ENCODE peak calls at places on chromosomes 6 and 20, in four cellular contexts. One of them, this sample, is unnamed.

GRCh38 chr6:17928514-17929430 is 58.7 kb downstream of the KIF13A start:
- DNase-seq in sigmoid colon: no peak
- DNase-seq in PC-9: peak; percentile 58
- DNase-seq in lung: no peak
- DNase-seq in this sample: no peak

GRCh38 chr6:53866231-53866630 is 71.4 kb downstream of the LRRC1 start:
- DNase-seq in sigmoid colon: no peak
- DNase-seq in PC-9: no peak
- DNase-seq in lung: no peak
- DNase-seq in this sample: no peak

GRCh38 chr6:148538251-148539190 is 195.9 kb downstream of the SASH1 start:
- DNase-seq in sigmoid colon: no peak
- DNase-seq in PC-9: no peak
- DNase-seq in lung: no peak
- DNase-seq in this sample: no peak

GRCh38 chr6:46651006-46651405 is 1.6 kb downstream of the CYP39A1 start:
- DNase-seq in sigmoid colon: no peak
- DNase-seq in PC-9: peak; percentile 84
- DNase-seq in lung: no peak
- DNase-seq in this sample: no peak

GRCh38 chr6:40779399-40779798 is 192.2 kb upstream of the LRFN2 start:
- DNase-seq in sigmoid colon: no peak
- DNase-seq in PC-9: no peak
- DNase-seq in lung: no peak
- DNase-seq in this sample: peak; percentile 73

GRCh38 chr6:524803-525202 is 132.1 kb downstream of the HUS1B start:
- DNase-seq in sigmoid colon: no peak
- DNase-seq in PC-9: no peak
- DNase-seq in lung: no peak
- DNase-seq in this sample: no peak

GRCh38 chr20:44616604-44616964 is 34.2 kb downstream of the PKIG start:
- DNase-seq in sigmoid colon: no peak
- DNase-seq in PC-9: no peak
- DNase-seq in lung: no peak
- DNase-seq in this sample: no peak

GRCh38 chr6:128541261-128541660 is 20.9 kb upstream of the PTPRK start:
- DNase-seq in sigmoid colon: no peak
- DNase-seq in PC-9: no peak
- DNase-seq in lung: no peak
- DNase-seq in this sample: no peak

GRCh38 chr20:57199656-57200405 is 66.6 kb downstream of the BMP7 start:
- DNase-seq in sigmoid colon: no peak
- DNase-seq in PC-9: no peak
- DNase-seq in lung: no peak
- DNase-seq in this sample: no peak

GRCh38 chr6:125899726-125900182 is 56.8 kb upstream of the HINT3 start:
- DNase-seq in sigmoid colon: no peak
- DNase-seq in PC-9: no peak
- DNase-seq in lung: no peak
- DNase-seq in this sample: no peak

GRCh38 chr6:1931817-1932216 is 313.6 kb downstream of the GMDS start:
- DNase-seq in sigmoid colon: no peak
- DNase-seq in PC-9: no peak
- DNase-seq in lung: no peak
- DNase-seq in this sample: no peak

GRCh38 chr20:2385026-2385425 is 4.3 kb downstream of the TGM6 start:
- DNase-seq in sigmoid colon: no peak
- DNase-seq in PC-9: no peak
- DNase-seq in lung: no peak
- DNase-seq in this sample: no peak

GRCh38 chr6:125074120-125074519 is 79.5 kb upstream of the TPD52L1 start:
- DNase-seq in sigmoid colon: no peak
- DNase-seq in PC-9: no peak
- DNase-seq in lung: no peak
- DNase-seq in this sample: no peak

GRCh38 chr6:104705095-104705707 is 154.5 kb downstream of the HACE1 start:
- DNase-seq in sigmoid colon: no peak
- DNase-seq in PC-9: peak; percentile 39
- DNase-seq in lung: no peak
- DNase-seq in this sample: peak; percentile 86

GRCh38 chr6:145727817-145728388 is 7.4 kb downstream of the EPM2A start:
- DNase-seq in sigmoid colon: no peak
- DNase-seq in PC-9: no peak
- DNase-seq in lung: no peak
- DNase-seq in this sample: peak; percentile 23

GRCh38 chr6:43699564-43700186 is 12.1 kb upstream of the MRPS18A start:
- DNase-seq in sigmoid colon: no peak
- DNase-seq in PC-9: peak; percentile 84
- DNase-seq in lung: no peak
- DNase-seq in this sample: peak; percentile 16

GRCh38 chr6:107585815-107586435 is 96.0 kb downstream of the SOBP start:
- DNase-seq in sigmoid colon: no peak
- DNase-seq in PC-9: no peak
- DNase-seq in lung: no peak
- DNase-seq in this sample: no peak

GRCh38 chr6:97947841-97948240 is 664.8 kb upstream of the MMS22L start:
- DNase-seq in sigmoid colon: no peak
- DNase-seq in PC-9: peak; percentile 91
- DNase-seq in lung: peak; percentile 80
- DNase-seq in this sample: peak; percentile 97

GRCh38 chr20:21708738-21709534 is 3.5 kb downstream of the PAX1 start:
- DNase-seq in sigmoid colon: no peak
- DNase-seq in PC-9: no peak
- DNase-seq in lung: no peak
- DNase-seq in this sample: no peak

GRCh38 chr6:149852881-149853280 is 11.3 kb downstream of the LRP11 start:
- DNase-seq in sigmoid colon: no peak
- DNase-seq in PC-9: no peak
- DNase-seq in lung: no peak
- DNase-seq in this sample: no peak

GRCh38 chr20:48531505-48531904 is 296.3 kb downstream of the PREX1 start:
- DNase-seq in sigmoid colon: no peak
- DNase-seq in PC-9: no peak
- DNase-seq in lung: no peak
- DNase-seq in this sample: no peak

GRCh38 chr6:36769161-36769675 is 70.0 kb downstream of the CPNE5 start:
- DNase-seq in sigmoid colon: no peak
- DNase-seq in PC-9: peak; percentile 92
- DNase-seq in lung: no peak
- DNase-seq in this sample: peak; percentile 47

GRCh38 chr20:22985212-22985611 is 49.9 kb upstream of the SSTR4 start:
- DNase-seq in sigmoid colon: no peak
- DNase-seq in PC-9: no peak
- DNase-seq in lung: no peak
- DNase-seq in this sample: no peak

GRCh38 chr20:22984611-22985010 is 50.5 kb upstream of the SSTR4 start:
- DNase-seq in sigmoid colon: no peak
- DNase-seq in PC-9: no peak
- DNase-seq in lung: no peak
- DNase-seq in this sample: no peak

DNA sequence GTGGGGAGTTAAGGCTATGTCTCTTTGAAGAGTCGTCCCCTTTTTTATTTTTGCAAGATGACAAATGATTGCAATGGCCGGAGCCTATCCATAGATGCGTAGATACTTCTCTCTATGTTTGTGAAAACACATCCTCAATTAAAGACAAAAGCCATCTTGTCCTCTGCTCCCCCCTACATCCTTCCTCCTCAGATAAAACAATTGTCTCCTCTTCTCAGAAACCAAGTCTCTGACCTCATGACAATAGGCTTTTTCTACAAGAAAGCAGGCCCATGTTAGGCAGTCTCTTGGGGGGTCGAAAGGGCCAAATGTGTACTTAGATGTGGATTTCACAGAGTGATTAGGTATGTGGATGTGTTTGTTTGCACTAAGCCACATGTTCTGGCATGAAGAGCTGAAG is 51.1 kb upstream of the SSTR4 start:
- DNase-seq in sigmoid colon: no peak
- DNase-seq in PC-9: no peak
- DNase-seq in lung: no peak
- DNase-seq in this sample: no peak
- H3K27ac ChIP-seq in sigmoid colon: no peak overlapping the region
- H3K27ac ChIP-seq in PC-9: no peak overlapping the region
- H3K27ac ChIP-seq in lung: peak overlapping the region; percentile 32
- H3K27ac ChIP-seq in this sample: no peak overlapping the region

GRCh38 chr6:35719407-35719829 is 17.4 kb upstream of the ARMC12 start:
- DNase-seq in sigmoid colon: no peak
- DNase-seq in PC-9: no peak
- DNase-seq in lung: no peak
- DNase-seq in this sample: no peak
- H3K4me1 ChIP-seq in sigmoid colon: no peaks in the 10 kb centered on the region
- H3K4me1 ChIP-seq in PC-9: no peaks in the 10 kb centered on the region
- H3K4me1 ChIP-seq in lung: peaks cover 23% of the 10 kb centered on the region
- H3K4me1 ChIP-seq in this sample: peaks cover 14% of the 10 kb centered on the region

DNA sequence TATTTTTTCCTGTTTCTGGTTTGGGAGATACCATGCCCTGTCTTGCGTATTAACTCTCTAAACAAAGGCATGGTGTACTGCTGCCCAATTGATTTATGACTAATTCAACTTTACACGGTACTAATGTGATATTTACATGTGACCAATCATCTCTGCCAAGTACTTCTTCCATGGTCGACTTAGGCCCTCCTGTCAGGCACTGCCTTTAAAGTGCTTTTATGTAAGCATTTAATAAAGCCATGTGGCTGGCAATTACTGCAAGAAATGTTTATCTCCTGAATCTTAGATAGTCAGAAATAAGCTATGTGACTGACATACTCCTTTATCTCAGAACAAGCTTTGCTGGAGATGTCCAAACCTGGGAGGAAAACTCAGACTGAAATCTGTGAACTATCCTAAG is 323.4 kb downstream of the BTBD3 start:
- DNase-seq in sigmoid colon: no peak
- DNase-seq in PC-9: no peak
- DNase-seq in lung: no peak
- DNase-seq in this sample: no peak
- H3K27ac ChIP-seq in sigmoid colon: no peak overlapping the region
- H3K27ac ChIP-seq in PC-9: no peak overlapping the region
- H3K27ac ChIP-seq in lung: no peak overlapping the region
- H3K27ac ChIP-seq in this sample: no peak overlapping the region

DNA sequence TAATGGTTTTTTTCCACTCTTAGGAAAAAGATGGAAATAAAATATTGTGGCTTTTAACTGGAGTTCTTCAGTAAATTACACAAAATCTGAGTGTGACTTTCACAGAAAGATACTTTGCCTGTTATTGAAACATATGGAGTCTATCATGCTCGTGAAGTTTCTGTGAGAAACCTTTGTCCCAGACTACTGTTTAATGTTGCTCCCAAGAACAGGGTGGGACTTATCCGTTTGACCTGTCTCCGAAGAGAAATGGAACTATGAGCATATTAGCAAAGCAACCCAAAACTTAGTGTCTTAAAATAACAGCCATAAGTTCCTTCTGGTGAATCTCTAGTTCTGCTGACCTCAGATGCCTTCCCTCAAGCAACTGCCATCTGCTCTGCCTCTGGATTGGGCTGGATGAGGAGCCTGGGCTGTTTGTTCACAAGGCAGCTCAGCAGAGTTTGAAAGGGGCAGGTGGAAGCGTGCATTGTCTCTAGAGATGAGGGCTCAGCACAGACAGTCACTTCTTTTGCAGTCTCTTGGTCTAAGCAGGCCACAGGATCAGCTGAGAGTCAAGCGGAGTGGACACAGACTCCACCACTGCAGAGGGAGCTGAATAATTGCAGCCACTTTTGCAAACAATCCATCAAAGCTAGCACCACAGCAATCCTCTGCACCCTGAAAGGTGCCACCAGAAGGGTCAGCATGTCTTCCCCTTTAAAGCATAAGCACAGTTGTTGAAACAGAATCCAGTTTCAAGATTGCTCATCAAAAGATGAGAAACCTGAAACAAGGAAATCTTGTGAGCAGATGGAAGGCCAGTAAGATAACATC is 52.8 kb downstream of the MYB start:
- DNase-seq in sigmoid colon: no peak
- DNase-seq in PC-9: no peak
- DNase-seq in lung: no peak
- DNase-seq in this sample: no peak
- H3K4me1 ChIP-seq in sigmoid colon: no peaks in the 10 kb centered on the region
- H3K4me1 ChIP-seq in PC-9: no peaks in the 10 kb centered on the region
- H3K4me1 ChIP-seq in lung: no peaks in the 10 kb centered on the region
- H3K4me1 ChIP-seq in this sample: no peaks in the 10 kb centered on the region

GRCh38 chr6:143155681-143156080 is 95.0 kb downstream of the AIG1 start:
- DNase-seq in sigmoid colon: no peak
- DNase-seq in PC-9: no peak
- DNase-seq in lung: no peak
- DNase-seq in this sample: no peak

GRCh38 chr6:143146186-143146831 is 85.6 kb downstream of the AIG1 start:
- DNase-seq in sigmoid colon: no peak
- DNase-seq in PC-9: no peak
- DNase-seq in lung: no peak
- DNase-seq in this sample: no peak

GRCh38 chr6:143150291-143150690 is 89.6 kb downstream of the AIG1 start:
- DNase-seq in sigmoid colon: no peak
- DNase-seq in PC-9: no peak
- DNase-seq in lung: no peak
- DNase-seq in this sample: no peak

GRCh38 chr6:143149771-143150170 is 89.1 kb downstream of the AIG1 start:
- DNase-seq in sigmoid colon: no peak
- DNase-seq in PC-9: no peak
- DNase-seq in lung: no peak
- DNase-seq in this sample: no peak

DNA sequence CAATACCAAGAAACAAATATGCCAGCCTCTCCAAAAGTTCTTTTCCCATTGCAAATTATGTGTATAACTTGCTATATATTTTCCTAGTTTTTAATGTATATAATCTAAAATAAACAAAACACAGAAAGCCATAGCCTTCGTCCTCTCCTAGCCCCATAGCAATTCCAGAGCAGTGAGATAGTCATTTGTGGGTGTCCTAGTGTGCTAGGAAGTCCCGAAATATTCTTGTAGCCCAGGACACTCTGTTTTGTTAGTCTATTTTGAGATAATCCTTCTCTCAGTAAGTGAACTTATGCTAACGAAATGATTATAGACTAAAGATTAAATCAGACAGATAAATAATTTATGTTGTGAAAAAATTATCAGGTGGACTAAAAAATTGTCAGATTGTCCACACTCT is 90.7 kb downstream of the AIG1 start:
- DNase-seq in sigmoid colon: no peak
- DNase-seq in PC-9: no peak
- DNase-seq in lung: no peak
- DNase-seq in this sample: no peak
- H3K27ac ChIP-seq in sigmoid colon: no peak overlapping the region
- H3K27ac ChIP-seq in PC-9: no peak overlapping the region
- H3K27ac ChIP-seq in lung: no peak overlapping the region
- H3K27ac ChIP-seq in this sample: no peak overlapping the region

This sample was measured in foreskin keratinocyte.